ENCODE peak calls at places on chromosomes 12 and 14, in nine cellular contexts. E is effector memory CD4-positive, alpha-beta T cell; J is CD8-positive, alpha-beta T cell; Q is GDM1; F is right cardiac atrium; L is heart left ventricle; S is left cardiac atrium; I is lung; G is effector CD4-positive, alpha-beta T cell. P is an unnamed sample.

GRCh38 chr12:24361860-24362581 is 412.6 kb upstream of the SOX5 start:
- DNase-seq in E (no peak), J (no peak), Q (no peak), F (no peak), L (no peak), S (no peak), I (no peak), G (no peak), P (no peak)

GRCh38 chr12:29818925-29819324 is 35.2 kb upstream of the TMTC1 start:
- DNase-seq in E (no peak), J (no peak), Q (no peak), F (peak), L (peak), S (peak), I (no peak), G (no peak), P (no peak)

GRCh38 chr14:68816183-68816942 is 23.5 kb upstream of the ZFP36L1 start:
- DNase-seq in E (peak), J (peak), Q (peak), F (peak), L (peak), S (peak), I (peak), G (peak), P (peak)

GRCh38 chr12:8692573-8692972 is 5.2 kb upstream of the RIMKLB start:
- DNase-seq in E (no peak), J (no peak), Q (peak), F (no peak), L (no peak), S (peak), I (no peak), G (no peak), P (peak)

GRCh38 chr14:32403688-32404087 is 74.6 kb downstream of the AKAP6 start:
- DNase-seq in E (no peak), J (no peak), Q (no peak), F (no peak), L (no peak), S (no peak), I (no peak), G (no peak), P (no peak)

GRCh38 chr12:131061041-131061806 is 107.5 kb downstream of the ADGRD1 start:
- DNase-seq in E (no peak), J (no peak), Q (no peak), F (no peak), L (no peak), S (no peak), I (no peak), G (no peak), P (no peak)

GRCh38 chr12:120445911-120446909 is at the start of the genes GATC and TRIAP1:
- DNase-seq in E (peak), J (peak), Q (peak), F (peak), L (peak), S (peak), I (peak), G (peak), P (peak)

GRCh38 chr12:10368206-10369171 is 21.4 kb downstream of the KLRK1 start:
- DNase-seq in E (no peak), J (no peak), Q (no peak), F (peak), L (no peak), S (no peak), I (no peak), G (no peak), P (no peak)